ENCODE peak calls at places on chromosomes 11 and 22, in four cellular contexts. V, H, Y and Q are unnamed samples.

GRCh38 chr11:75383246-75383645 is 16.1 kb upstream of the RPS3 start:
- DNase-seq in Y (no peak), H (peak; percentile 38), V (no peak), Q (peak; percentile 34)

GRCh38 chr11:128502736-128503135 is 84.6 kb downstream of the ETS1 start:
- DNase-seq in V (peak; percentile 92), H (no peak), Y (no peak), Q (no peak)

GRCh38 chr11:104665631-104666030 is 232.6 kb downstream of the CASP12 start:
- DNase-seq in Y (no peak), H (no peak), V (peak; percentile 77), Q (no peak)

GRCh38 chr11:75510626-75511025 is 15.1 kb downstream of the GDPD5 start:
- DNase-seq in H (no peak), V (no peak), Y (no peak), Q (no peak)

GRCh38 chr11:47271961-47272661 is 2.2 kb downstream of the MADD start:
- DNase-seq in Y (no peak), V (no peak), H (no peak), Q (no peak)

GRCh38 chr11:862704-863388 is 20.2 kb downstream of the TSPAN4 start:
- DNase-seq in V (no peak), H (no peak), Y (no peak), Q (no peak)

GRCh38 chr11:86523738-86524602 is 148.4 kb downstream of the ME3 start:
- DNase-seq in V (peak; percentile 85), Y (no peak), H (no peak), Q (no peak)

GRCh38 chr22:28019360-28019759 is 100.3 kb upstream of the PITPNB start:
- DNase-seq in Y (peak; percentile 30), H (no peak), V (no peak), Q (no peak)

GRCh38 chr11:120344302-120345004 is 8.2 kb downstream of the ARHGEF12 start:
- DNase-seq in H (peak; percentile 40), Y (no peak), V (peak; percentile 42), Q (no peak)

GRCh38 chr22:27107824-27108223 is 450.4 kb downstream of the MIAT start:
- DNase-seq in V (peak; percentile 96), Y (peak; percentile 58), H (no peak), Q (no peak)

GRCh38 chr11:43681543-43681942 is 1.0 kb downstream of the HSD17B12 start:
- DNase-seq in H (no peak), V (peak; percentile 26), Y (no peak), Q (no peak)

GRCh38 chr22:19631899-19632670 is 82.2 kb upstream of the SEPTIN5 start:
- DNase-seq in H (no peak), V (peak; percentile 56), Y (no peak), Q (peak; percentile 63)

GRCh38 chr11:128291835-128292234 is 295.5 kb downstream of the ETS1 start:
- DNase-seq in H (peak; percentile 50), Y (no peak), V (no peak), Q (no peak)

GRCh38 chr11:114135737-114136151 is 76.2 kb downstream of the ZBTB16 start:
- DNase-seq in V (peak; percentile 80), H (no peak), Y (no peak), Q (no peak)

GRCh38 chr22:37331811-37332536 is 49.7 kb downstream of the CYTH4 start:
- DNase-seq in V (no peak), Y (no peak), H (no peak), Q (no peak)

GRCh38 chr22:37328017-37328416 is 45.7 kb downstream of the CYTH4 start:
- DNase-seq in H (no peak), Y (no peak), V (peak; percentile 54), Q (no peak)

GRCh38 chr22:37329239-37330140 is 47.2 kb downstream of the CYTH4 start:
- DNase-seq in H (no peak), V (no peak), Y (no peak), Q (no peak)

GRCh38 chr22:37331034-37331428 is 48.7 kb downstream of the CYTH4 start:
- DNase-seq in Y (no peak), V (peak; percentile 63), H (no peak), Q (no peak)

GRCh38 chr22:37330200-37331033 is 48.1 kb downstream of the CYTH4 start:
- DNase-seq in V (peak; percentile 90), Y (peak; percentile 79), H (no peak), Q (peak; percentile 74)
- TF ChIP-seq CTCF in V (peak; percentile 30), Y (no peak), H (no peak), Q (no peak)

GRCh38 chr11:115598502-115598901 is 94.3 kb upstream of the CADM1 start:
- DNase-seq in V (no peak), H (no peak), Y (no peak), Q (no peak)

GRCh38 chr11:115599125-115599524 is 94.9 kb upstream of the CADM1 start:
- DNase-seq in H (no peak), V (no peak), Y (no peak), Q (no peak)
- TF ChIP-seq CTCF in H (no peak), V (no peak), Y (no peak), Q (no peak)

GRCh38 chr11:63813035-63813562 is at the start of gene SPINDOC:
- DNase-seq in Y (peak; percentile 78), H (peak; percentile 63), V (peak; percentile 72), Q (peak; percentile 77)

GRCh38 chr11:63811522-63811921 is 1.7 kb upstream of the SPINDOC start:
- DNase-seq in H (no peak), Y (no peak), V (no peak), Q (no peak)

GRCh38 chr11:63814383-63814736 is 1.1 kb downstream of the SPINDOC start:
- DNase-seq in H (no peak), Y (no peak), V (peak; percentile 6), Q (no peak)

GRCh38 chr11:63816732-63817131 is 3.5 kb downstream of the SPINDOC start:
- DNase-seq in V (no peak), H (no peak), Y (no peak), Q (no peak)

DNA sequence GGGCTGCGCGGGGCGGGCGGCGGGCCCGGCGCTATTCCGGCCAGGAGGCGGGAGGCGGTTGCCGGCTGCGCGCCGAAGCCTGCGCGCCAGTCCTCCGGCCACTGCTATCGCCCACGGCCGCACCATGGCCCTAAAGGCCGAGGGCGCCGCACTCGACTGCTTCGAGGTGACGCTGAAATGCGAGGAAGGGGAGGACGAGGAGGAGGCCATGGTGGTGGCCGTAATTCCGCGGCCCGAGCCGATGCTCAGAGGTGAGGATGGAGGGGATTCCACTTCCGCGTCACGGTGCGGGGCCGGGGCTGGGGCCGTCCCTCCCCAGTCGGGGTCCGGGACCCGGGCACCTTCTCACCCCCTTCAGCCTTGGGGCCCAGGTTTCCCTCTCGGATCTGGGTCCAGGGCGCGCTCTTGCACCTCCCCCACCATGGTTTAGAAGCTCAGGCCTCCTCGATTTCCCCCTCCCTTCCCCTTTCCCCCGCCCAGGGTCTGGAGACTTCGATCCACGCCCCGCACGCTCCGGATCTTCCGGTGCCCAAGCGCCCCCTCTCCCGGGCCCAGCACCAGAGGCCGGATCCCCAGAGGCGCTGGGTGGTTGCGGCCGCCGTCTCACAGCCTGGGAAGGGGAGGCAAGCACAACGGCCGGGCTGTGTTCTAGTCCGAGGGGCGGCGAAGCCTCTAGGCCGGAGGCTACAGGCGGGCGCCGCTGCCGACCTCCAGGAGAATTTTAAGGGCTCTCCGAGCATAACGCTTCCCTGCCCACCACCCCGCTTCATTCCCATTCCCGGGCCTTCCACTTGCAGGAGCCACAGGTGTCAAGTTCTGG is 517 bp downstream of the SPINDOC start:
- DNase-seq in V (peak; percentile 62), Y (peak; percentile 71), H (peak; percentile 4), Q (peak; percentile 57)
- TF ChIP-seq CTCF in V (no peak), Y (no peak), H (no peak), Q (no peak)

GRCh38 chr11:102810943-102811528 is 13.1 kb upstream of the MMP1 start:
- DNase-seq in V (peak; percentile 24), Y (no peak), H (no peak), Q (no peak)

GRCh38 chr11:102806296-102806695 is 8.3 kb upstream of the MMP1 start:
- DNase-seq in H (no peak), V (peak; percentile 80), Y (no peak), Q (no peak)

GRCh38 chr11:102813484-102813883 is 15.5 kb upstream of the MMP1 start:
- DNase-seq in V (no peak), H (no peak), Y (no peak), Q (no peak)

GRCh38 chr11:102812188-102812587 is 14.2 kb upstream of the MMP1 start:
- DNase-seq in Y (no peak), H (no peak), V (no peak), Q (no peak)

GRCh38 chr11:102807921-102808320 is 10.0 kb upstream of the MMP1 start:
- DNase-seq in Y (no peak), V (peak; percentile 32), H (no peak), Q (peak; percentile 60)
- TF ChIP-seq CTCF in Y (no peak), V (peak; percentile 36), H (no peak), Q (peak; percentile 48)

GRCh38 chr11:82863209-82863608 is 37.0 kb downstream of the PRCP start:
- DNase-seq in H (no peak), Y (no peak), V (no peak), Q (no peak)

GRCh38 chr11:82865841-82866240 is 34.4 kb downstream of the PRCP start:
- DNase-seq in H (no peak), V (no peak), Y (no peak), Q (no peak)

GRCh38 chr11:82862379-82862778 is 37.9 kb downstream of the PRCP start:
- DNase-seq in Y (no peak), V (no peak), H (no peak), Q (no peak)

GRCh38 chr11:82867495-82868082 is 32.6 kb downstream of the PRCP start:
- DNase-seq in Y (peak; percentile 55), H (peak; percentile 60), V (peak; percentile 88), Q (peak; percentile 88)

DNA sequence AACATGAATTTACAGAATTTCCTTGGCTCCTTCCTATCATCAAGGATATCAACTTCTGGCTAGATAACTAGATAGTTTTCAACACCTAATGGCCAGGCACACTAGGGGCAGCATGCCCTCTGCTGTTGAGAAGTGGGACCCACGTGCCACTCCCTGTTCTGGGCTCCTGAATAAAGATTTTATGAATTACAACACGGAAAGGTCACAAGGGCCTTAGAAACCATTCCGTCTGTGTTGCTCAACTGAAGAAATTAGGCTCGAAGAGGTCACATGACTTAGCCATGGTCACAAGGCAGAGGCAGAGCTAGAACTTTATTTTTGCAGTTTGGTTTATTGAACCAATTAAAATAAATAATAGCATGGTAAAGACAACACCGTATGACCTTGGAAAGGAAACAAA is 36.0 kb downstream of the PRCP start:
- DNase-seq in H (no peak), Y (peak; percentile 68), V (peak; percentile 73), Q (peak; percentile 46)
- TF ChIP-seq CTCF in H (no peak), Y (peak; percentile 31), V (peak; percentile 64), Q (peak; percentile 56)

GRCh38 chr11:26134481-26135355 is 197.2 kb upstream of the ANO3 start:
- DNase-seq in V (peak; percentile 18), Y (no peak), H (no peak), Q (peak; percentile 8)
- TF ChIP-seq CTCF in V (peak; percentile 6), Y (no peak), H (no peak), Q (no peak)